ENCODE peak calls at places on chromosomes 6 and 20, in six cellular contexts. K, A, V, C, F and N are unnamed samples. For H3K9me3, the result is how much of the 10 kb centered on the place peaks cover.

GRCh38 chr6:132892929-132893771 is 78.8 kb downstream of the RPS12 start:
- DNase-seq in V (no peak), A (no peak), C (no peak), F (no peak), K (no peak), N (no peak)

GRCh38 chr6:143583542-143584330 is 72.2 kb upstream of the FUCA2 start:
- DNase-seq in A (no peak), F (no peak), V (no peak), K (peak), C (peak), N (no peak)

GRCh38 chr6:12836009-12836408 is 119.4 kb downstream of the PHACTR1 start:
- DNase-seq in K (no peak), A (no peak), C (no peak), F (no peak), V (peak), N (no peak)

GRCh38 chr6:161618816-161619454 is 345.1 kb upstream of the AGPAT4 start:
- DNase-seq in C (peak), K (peak), V (peak), A (peak), F (peak), N (peak)

GRCh38 chr20:64090165-64090564 is 6.0 kb upstream of the LKAAEAR1 start:
- DNase-seq in A (no peak), V (no peak), F (no peak), C (no peak), K (no peak), N (no peak)

GRCh38 chr20:36784900-36785299 is 11.3 kb upstream of the DSN1 start:
- DNase-seq in F (no peak), V (no peak), C (no peak), K (peak), A (no peak), N (no peak)

GRCh38 chr20:33897313-33897912 is 86.3 kb downstream of the CHMP4B start:
- DNase-seq in K (no peak), V (no peak), A (peak), C (no peak), F (peak), N (no peak)

GRCh38 chr20:50592282-50593004 is 82.3 kb downstream of the PTPN1 start:
- DNase-seq in F (no peak), V (no peak), K (no peak), A (no peak), C (no peak), N (no peak)

GRCh38 chr6:2477723-2478122 is 232.3 kb upstream of the GMDS start:
- DNase-seq in A (no peak), C (no peak), F (no peak), K (no peak), V (no peak), N (no peak)

GRCh38 chr20:33992145-33992922 is 1.4 kb upstream of the RALY start:
- DNase-seq in F (no peak), A (no peak), K (peak), C (no peak), V (no peak), N (no peak)

GRCh38 chr20:61396262-61396848 is 144.3 kb downstream of the CDH4 start:
- DNase-seq in A (no peak), C (no peak), F (no peak), K (no peak), V (no peak), N (no peak)

GRCh38 chr20:14561733-14562132 is 224.3 kb upstream of the FLRT3 start:
- DNase-seq in K (peak), A (no peak), F (no peak), C (no peak), V (no peak), N (no peak)

GRCh38 chr20:24492031-24492607 is 22.7 kb downstream of the SYNDIG1 start:
- DNase-seq in A (no peak), C (no peak), V (no peak), K (peak), F (no peak), N (no peak)

GRCh38 chr6:26333458-26334297 is 31.3 kb upstream of the BTN3A2 start:
- DNase-seq in C (no peak), K (no peak), V (no peak), F (no peak), A (no peak), N (no peak)

GRCh38 chr20:50425076-50425475 is 85.1 kb upstream of the PTPN1 start:
- DNase-seq in A (no peak), F (peak), V (no peak), C (no peak), K (peak), N (peak)

GRCh38 chr6:134692008-134692407 is 257.9 kb downstream of the ALDH8A1 start:
- DNase-seq in V (no peak), A (no peak), K (no peak), C (no peak), F (no peak), N (no peak)

GRCh38 chr20:38083338-38084048 is 49.9 kb downstream of the RPRD1B start:
- DNase-seq in V (no peak), C (no peak), A (no peak), K (no peak), F (no peak), N (no peak)

GRCh38 chr20:58086763-58087566 is 141.5 kb downstream of the ANKRD60 start:
- DNase-seq in F (peak), V (no peak), K (peak), C (peak), A (peak), N (peak)

GRCh38 chr6:30781697-30782424 is 37.5 kb upstream of the IER3 start:
- DNase-seq in A (peak), K (peak), V (no peak), F (peak), C (peak), N (no peak)

GRCh38 chr6:25835442-25836283 is 3.8 kb upstream of the SLC17A1 start:
- DNase-seq in K (no peak), C (peak), F (no peak), V (no peak), A (no peak), N (no peak)

GRCh38 chr6:47476794-47477496 is 644 bp upstream of the CD2AP start:
- DNase-seq in V (no peak), K (peak), C (peak), F (no peak), A (peak), N (peak)

GRCh38 chr6:144898052-144898689 is 613.0 kb downstream of the UTRN start:
- DNase-seq in K (peak), A (peak), F (peak), V (no peak), C (no peak), N (no peak)

GRCh38 chr6:168643401-168643800 is 202.4 kb downstream of the SMOC2 start:
- DNase-seq in C (no peak), A (no peak), K (no peak), V (no peak), F (no peak), N (no peak)

GRCh38 chr6:168647271-168647670 is 206.3 kb downstream of the SMOC2 start:
- DNase-seq in C (no peak), V (no peak), F (no peak), K (no peak), A (no peak), N (no peak)

GRCh38 chr6:168648240-168648639 is 207.3 kb downstream of the SMOC2 start:
- DNase-seq in A (no peak), K (no peak), C (no peak), V (no peak), F (no peak), N (no peak)

GRCh38 chr6:168648730-168649129 is 207.7 kb downstream of the SMOC2 start:
- DNase-seq in F (no peak), A (no peak), K (no peak), V (no peak), C (no peak), N (no peak)

DNA sequence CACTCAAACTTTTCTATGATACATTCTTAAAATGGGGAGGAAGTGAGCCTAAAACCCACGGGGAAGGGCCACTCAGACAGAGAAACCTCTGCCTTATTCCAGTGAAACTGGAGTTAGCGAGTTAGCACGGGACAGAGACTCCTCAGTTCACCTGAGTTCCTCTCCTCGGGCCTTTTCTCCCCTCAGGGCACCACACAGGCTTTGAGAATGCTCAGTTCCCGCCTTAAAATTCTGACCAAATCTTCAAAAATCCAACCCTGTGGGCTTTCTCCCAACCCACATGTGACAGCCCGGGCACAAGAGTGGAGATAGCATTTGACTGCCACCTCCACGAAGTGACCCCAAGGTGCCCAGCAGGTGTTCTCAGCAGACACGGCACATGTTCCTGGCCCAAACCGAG is 204.3 kb downstream of the SMOC2 start:
- DNase-seq in V (no peak), K (no peak), F (no peak), A (no peak), C (no peak), N (no peak)
- H3K9me3 ChIP-seq in V (under half), K (under half), F (under half), A (under half), C (under half), N (under half)

GRCh38 chr6:163335056-163335455 is 79.5 kb upstream of the QKI start:
- DNase-seq in K (no peak), F (no peak), C (no peak), V (no peak), A (no peak), N (no peak)
- TF ChIP-seq EZH2phosphoT487 in K (no peak), F (no peak), C (no peak), V (no peak), A (no peak), N (no peak)

GRCh38 chr6:165052561-165053500 is 256.6 kb downstream of the C6orf118 start:
- DNase-seq in A (no peak), C (no peak), K (no peak), F (no peak), V (no peak), N (no peak)
- H3K9me3 ChIP-seq in A (under half), C (under half), K (under half), F (under half), V (under half), N (under half)

GRCh38 chr20:49387606-49387939 is 94.9 kb downstream of the KCNB1 start:
- DNase-seq in V (no peak), C (no peak), F (no peak), K (no peak), A (no peak), N (no peak)

GRCh38 chr20:49385471-49385870 is 97.0 kb downstream of the KCNB1 start:
- DNase-seq in K (peak), C (peak), V (peak), A (peak), F (peak), N (peak)

GRCh38 chr20:49381558-49382493 is 100.6 kb downstream of the KCNB1 start:
- DNase-seq in F (peak), C (peak), K (peak), V (no peak), A (peak), N (no peak)

GRCh38 chr20:49386848-49387605 is 95.4 kb downstream of the KCNB1 start:
- DNase-seq in F (no peak), A (no peak), K (peak), C (no peak), V (no peak), N (no peak)

GRCh38 chr20:49384437-49385434 is 97.7 kb downstream of the KCNB1 start:
- DNase-seq in A (peak), C (peak), V (peak), K (peak), F (peak), N (peak)
- TF ChIP-seq EZH2phosphoT487 in A (no peak), C (no peak), V (no peak), K (no peak), F (no peak), N (no peak)

GRCh38 chr6:361411-362132 is 30.0 kb upstream of the IRF4 start:
- DNase-seq in K (no peak), A (no peak), V (no peak), F (no peak), C (no peak), N (peak)
- H3K9me3 ChIP-seq in K (under half), A (under half), V (under half), F (under half), C (under half), N (under half)

DNA sequence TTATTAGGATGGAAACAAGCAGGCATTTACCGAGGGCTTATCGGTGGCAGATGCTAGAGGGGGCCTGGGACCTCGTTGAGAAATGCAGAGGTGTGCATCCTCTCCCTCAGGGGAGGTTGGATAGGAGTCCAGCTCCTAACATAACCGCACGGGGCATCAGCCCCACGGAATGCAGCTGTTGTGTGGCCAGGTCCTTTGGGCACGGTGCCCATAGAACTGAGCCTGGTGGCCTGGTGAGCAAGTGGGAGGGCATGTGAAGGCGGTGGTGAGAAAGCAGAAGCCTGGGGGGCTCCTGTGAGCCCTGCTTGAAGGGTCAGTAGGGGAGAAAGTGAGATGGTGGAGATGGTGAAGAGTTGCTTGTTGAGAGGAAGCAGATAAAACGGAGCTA is 143.7 kb downstream of the CDH26 start:
- DNase-seq in F (no peak), A (no peak), V (no peak), K (no peak), C (no peak), N (no peak)
- TF ChIP-seq EZH2phosphoT487 in F (no peak), A (no peak), V (no peak), K (no peak), C (no peak), N (no peak)

GRCh38 chr6:53333439-53334408 is 15.0 kb downstream of the ELOVL5 start:
- DNase-seq in C (no peak), F (no peak), V (no peak), K (no peak), A (no peak), N (no peak)
- H3K9me3 ChIP-seq in C (under half), F (under half), V (under half), K (under half), A (under half), N (under half)

DNA sequence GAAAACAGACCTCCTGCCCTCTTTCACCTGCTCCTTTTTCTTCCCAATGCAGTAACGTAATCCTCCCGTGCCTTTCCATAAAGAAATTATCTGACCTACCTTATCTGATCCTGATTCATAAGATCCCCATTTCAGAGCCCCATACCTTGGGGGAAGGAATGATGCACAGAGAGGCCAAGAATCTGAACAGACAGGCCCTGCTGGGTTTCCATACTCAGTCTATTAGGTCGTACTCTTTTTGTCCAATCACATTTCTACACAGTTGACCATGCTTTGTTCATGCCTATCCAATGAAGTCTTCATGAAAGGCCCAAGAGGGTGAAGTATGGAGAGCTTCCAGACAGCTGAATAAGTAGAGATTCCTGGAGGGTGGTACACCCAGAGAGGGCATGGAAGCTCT is 25.3 kb downstream of the SRPK1 start:
- DNase-seq in F (no peak), C (peak), V (no peak), K (no peak), A (peak), N (no peak)
- TF ChIP-seq EZH2phosphoT487 in F (no peak), C (no peak), V (no peak), K (no peak), A (no peak), N (no peak)

DNA sequence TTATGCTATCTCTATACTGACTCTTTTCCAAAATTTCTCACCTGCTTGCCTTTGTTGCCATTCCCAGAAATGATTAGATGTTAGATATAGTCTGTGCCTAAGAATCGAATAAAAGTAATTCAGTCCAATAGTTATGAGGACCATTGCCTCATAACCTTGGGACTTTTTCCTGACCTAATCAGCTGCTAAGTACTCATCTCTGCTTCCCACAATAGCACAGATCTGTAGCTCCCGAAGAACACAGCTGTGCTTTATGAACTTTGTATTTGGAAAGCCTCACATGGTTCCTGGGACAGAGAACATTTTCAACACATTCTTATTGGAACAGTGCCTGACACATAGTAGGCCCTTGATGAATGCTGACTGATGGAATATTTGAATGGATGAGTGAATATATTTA is 54.1 kb downstream of the HS3ST5 start:
- DNase-seq in V (no peak), K (no peak), A (no peak), F (no peak), C (no peak), N (no peak)
- H3K9me3 ChIP-seq in V (under half), K (under half), A (under half), F (under half), C (under half), N (under half)